ENCODE peak calls at places on chromosomes 11 and 22, in eight cellular contexts. B, C, V, F, N, A, R and E are unnamed samples.

GRCh38 chr22:41699264-41700104 is at the start of gene MEI1:
- DNase-seq in B (peak), C (no peak), V (no peak), F (peak), N (peak), A (peak), R (peak), E (no peak)

GRCh38 chr11:109421981-109422590 is at the start of gene C11orf87:
- DNase-seq in B (no peak), C (no peak), V (no peak), F (no peak), N (no peak), A (no peak), R (no peak), E (no peak)

GRCh38 chr11:47083913-47084312 is 92.8 kb downstream of the ARFGAP2 start:
- DNase-seq in B (no peak), C (peak), V (no peak), F (peak), N (no peak), A (peak), R (no peak), E (peak)

GRCh38 chr11:68313574-68314202 is 1.3 kb downstream of the LRP5 start:
- DNase-seq in B (no peak), C (peak), V (no peak), F (peak), N (no peak), A (peak), R (no peak), E (peak)

GRCh38 chr22:24492391-24492790 is 2.7 kb upstream of the UPB1 start:
- DNase-seq in B (no peak), C (no peak), V (no peak), F (no peak), N (no peak), A (no peak), R (no peak), E (no peak)

GRCh38 chr11:63595296-63595695 is 18.9 kb downstream of the PLAAT3 start:
- DNase-seq in B (no peak), C (no peak), V (no peak), F (no peak), N (no peak), A (peak), R (no peak), E (no peak)

GRCh38 chr11:77062924-77063323 is 3.8 kb upstream of the CAPN5 start:
- DNase-seq in B (no peak), C (peak), V (no peak), F (no peak), N (no peak), A (no peak), R (no peak), E (no peak)

GRCh38 chr11:119207607-119208006 is 1.5 kb downstream of the CBL start:
- DNase-seq in B (no peak), C (no peak), V (no peak), F (no peak), N (no peak), A (no peak), R (no peak), E (no peak)

GRCh38 chr22:29219881-29220670 is 14.4 kb downstream of the EMID1 start:
- DNase-seq in B (no peak), C (peak), V (no peak), F (no peak), N (no peak), A (no peak), R (no peak), E (no peak)

GRCh38 chr22:26956346-26956745 is 299.0 kb downstream of the MIAT start:
- DNase-seq in B (no peak), C (no peak), V (peak), F (no peak), N (no peak), A (no peak), R (no peak), E (no peak)